ENCODE peak calls at places on chromosomes 11 and 22, in five cellular contexts. U is lower lobe of right lung, T is cardiac muscle cell, I is heart right ventricle, W is endothelial cell of umbilical vein. D is an unnamed sample.

GRCh38 chr11:93100211-93100610 is 97.6 kb downstream of the SLC36A4 start:
- DNase-seq in U (no peak), T (peak; percentile 29), I (no peak), W (no peak), D (no peak)

GRCh38 chr11:19712281-19713220 is at the start of gene NAV2:
- DNase-seq in U (peak; percentile 94), T (peak; percentile 95), I (peak; percentile 92), W (peak; percentile 93), D (peak; percentile 86)

GRCh38 chr11:118258410-118258809 is 5.7 kb downstream of the MPZL2 start:
- DNase-seq in U (no peak), T (no peak), I (no peak), W (no peak), D (no peak)

GRCh38 chr11:116547571-116547970 is 225.2 kb downstream of the BUD13 start:
- DNase-seq in U (no peak), T (no peak), I (no peak), W (no peak), D (no peak)

GRCh38 chr11:293852-294661 is 5.1 kb downstream of the PGGHG start:
- DNase-seq in U (no peak), T (no peak), I (no peak), W (no peak), D (no peak)

GRCh38 chr11:32183512-32183911 is 92.6 kb downstream of the RCN1 start:
- DNase-seq in U (no peak), T (no peak), I (no peak), W (no peak), D (no peak)

GRCh38 chr22:43118953-43119458 is 8.5 kb downstream of the BIK start:
- DNase-seq in U (no peak), T (peak; percentile 29), I (no peak), W (no peak), D (no peak)

GRCh38 chr22:32583921-32584335 is 109.3 kb downstream of the FBXO7 start:
- DNase-seq in U (no peak), T (peak; percentile 69), I (no peak), W (no peak), D (no peak)

GRCh38 chr11:112248216-112248615 is 12.4 kb downstream of the PLET1 start:
- DNase-seq in U (no peak), T (no peak), I (no peak), W (no peak), D (no peak)

GRCh38 chr11:72741429-72741833 is 10.8 kb downstream of the ARAP1 start:
- DNase-seq in U (peak; percentile 79), T (no peak), I (no peak), W (no peak), D (no peak)

GRCh38 chr11:36431429-36432092 is 78.5 kb downstream of the TRAF6 start:
- DNase-seq in U (no peak), T (peak; percentile 98), I (peak; percentile 39), W (peak; percentile 78), D (peak; percentile 76)

GRCh38 chr11:128865490-128865889 is 1.6 kb downstream of the KCNJ1 start:
- DNase-seq in U (no peak), T (no peak), I (no peak), W (no peak), D (no peak)

GRCh38 chr11:122634507-122634906 is 21.0 kb upstream of the UBASH3B start:
- DNase-seq in U (peak; percentile 49), T (no peak), I (no peak), W (no peak), D (no peak)

GRCh38 chr11:62383822-62384221 is 35.0 kb upstream of the SCGB1A1 start:
- DNase-seq in U (no peak), T (no peak), I (no peak), W (no peak), D (no peak)

GRCh38 chr22:25183959-25184619 is 15.6 kb upstream of the CRYBB3 start:
- DNase-seq in U (no peak), T (no peak), I (no peak), W (no peak), D (no peak)

GRCh38 chr22:44360686-44361381 is 48.1 kb upstream of the SHISAL1 start:
- DNase-seq in U (peak; percentile 51), T (peak; percentile 81), I (no peak), W (peak; percentile 44), D (peak; percentile 74)

GRCh38 chr22:29102300-29102699 is 29.5 kb downstream of the KREMEN1 start:
- DNase-seq in U (no peak), T (no peak), I (no peak), W (no peak), D (no peak)

GRCh38 chr22:25900390-25900789 is 158.4 kb downstream of the MYO18B start:
- DNase-seq in U (no peak), T (no peak), I (no peak), W (no peak), D (no peak)

GRCh38 chr11:26834601-26835000 is 112.7 kb upstream of the SLC5A12 start:
- DNase-seq in U (no peak), T (no peak), I (no peak), W (no peak), D (no peak)

GRCh38 chr22:48396785-48397530 is 1430.7 kb downstream of the BRD1 start:
- DNase-seq in U (no peak), T (no peak), I (no peak), W (no peak), D (no peak)

GRCh38 chr11:8746575-8746974 is 64.0 kb downstream of the RPL27A start:
- DNase-seq in U (no peak), T (no peak), I (no peak), W (no peak), D (no peak)

GRCh38 chr11:2202071-2202899 is 30.7 kb upstream of the TH start:
- DNase-seq in U (peak; percentile 79), T (no peak), I (no peak), W (no peak), D (no peak)

GRCh38 chr11:124872741-124873140 is 7.5 kb downstream of the ROBO3 start:
- DNase-seq in U (no peak), T (no peak), I (no peak), W (no peak), D (no peak)

GRCh38 chr11:83033367-83033766 is 38.3 kb downstream of the RAB30 start:
- DNase-seq in U (no peak), T (no peak), I (no peak), W (no peak), D (no peak)

GRCh38 chr11:74035264-74035663 is 26.4 kb upstream of the UCP3 start:
- DNase-seq in U (no peak), T (no peak), I (no peak), W (no peak), D (no peak)

GRCh38 chr22:22398530-22399327 is 109.8 kb downstream of the ZNF280B start:
- DNase-seq in U (no peak), T (no peak), I (no peak), W (no peak), D (no peak)

GRCh38 chr11:129943036-129943435 is 47.7 kb upstream of the NFRKB start:
- DNase-seq in U (no peak), T (no peak), I (no peak), W (no peak), D (no peak)
- H3K4me1 ChIP-seq in U (no peaks in the 10 kb centered on the region), T (no peaks in the 10 kb centered on the region), I (no peaks in the 10 kb centered on the region), W (no peaks in the 10 kb centered on the region), D (no peaks in the 10 kb centered on the region)

GRCh38 chr22:35944458-35944857 is 84.2 kb downstream of the RBFOX2 start:
- DNase-seq in U (no peak), T (no peak), I (no peak), W (no peak), D (no peak)
- H3K4me3 ChIP-seq in U (no peak overlapping the region), T (no peak overlapping the region), I (no peak overlapping the region), W (no peak overlapping the region), D (no peak overlapping the region)

GRCh38 chr22:17217179-17217578 is 2.1 kb downstream of the ADA2 start:
- DNase-seq in U (no peak), T (no peak), I (no peak), W (no peak), D (no peak)
- TF ChIP-seq CTCF in U (no peak), T (no peak), I (no peak), W (no peak), D (no peak)

GRCh38 chr11:67347964-67348749 is 5.2 kb downstream of the POLD4 start:
- DNase-seq in U (no peak), T (peak; percentile 43), I (no peak), W (no peak), D (no peak)
- H3K4me1 ChIP-seq in U (peaks cover 42% of the 10 kb centered on the region), T (peaks cover 4% of the 10 kb centered on the region), I (peaks cover 35% of the 10 kb centered on the region), W (peaks cover 17% of the 10 kb centered on the region), D (peaks cover 9% of the 10 kb centered on the region)

DNA sequence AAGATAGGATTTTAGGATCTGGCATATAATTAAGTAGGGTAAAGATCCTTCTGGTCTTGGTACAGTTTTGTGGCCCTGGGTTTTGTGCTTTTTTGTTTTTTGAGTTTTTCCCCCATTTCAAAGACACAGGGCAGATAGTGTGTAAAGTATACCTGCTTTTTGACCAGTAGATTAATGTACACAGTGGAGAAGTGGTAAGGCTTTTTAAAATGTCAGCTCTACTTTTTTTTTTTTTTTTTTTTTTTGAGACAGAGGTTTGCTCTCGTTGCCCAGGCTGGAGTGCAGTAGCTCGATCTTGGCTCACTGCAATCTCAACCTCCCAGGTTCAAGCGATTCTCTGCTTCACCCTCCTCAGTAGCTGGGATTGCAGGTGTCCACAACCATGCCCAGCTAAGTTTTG is 4.0 kb downstream of the EP300 start:
- DNase-seq in U (no peak), T (no peak), I (no peak), W (no peak), D (no peak)
- H3K4me3 ChIP-seq in U (peak overlapping the region; percentile 94), T (peak overlapping the region; percentile 15), I (no peak overlapping the region), W (no peak overlapping the region), D (no peak overlapping the region)

GRCh38 chr11:44957051-44957515 is 6.4 kb upstream of the TP53I11 start:
- DNase-seq in U (no peak), T (peak; percentile 19), I (no peak), W (no peak), D (peak; percentile 19)
- TF ChIP-seq CTCF in U (no peak), T (no peak), I (no peak), W (no peak), D (no peak)

DNA sequence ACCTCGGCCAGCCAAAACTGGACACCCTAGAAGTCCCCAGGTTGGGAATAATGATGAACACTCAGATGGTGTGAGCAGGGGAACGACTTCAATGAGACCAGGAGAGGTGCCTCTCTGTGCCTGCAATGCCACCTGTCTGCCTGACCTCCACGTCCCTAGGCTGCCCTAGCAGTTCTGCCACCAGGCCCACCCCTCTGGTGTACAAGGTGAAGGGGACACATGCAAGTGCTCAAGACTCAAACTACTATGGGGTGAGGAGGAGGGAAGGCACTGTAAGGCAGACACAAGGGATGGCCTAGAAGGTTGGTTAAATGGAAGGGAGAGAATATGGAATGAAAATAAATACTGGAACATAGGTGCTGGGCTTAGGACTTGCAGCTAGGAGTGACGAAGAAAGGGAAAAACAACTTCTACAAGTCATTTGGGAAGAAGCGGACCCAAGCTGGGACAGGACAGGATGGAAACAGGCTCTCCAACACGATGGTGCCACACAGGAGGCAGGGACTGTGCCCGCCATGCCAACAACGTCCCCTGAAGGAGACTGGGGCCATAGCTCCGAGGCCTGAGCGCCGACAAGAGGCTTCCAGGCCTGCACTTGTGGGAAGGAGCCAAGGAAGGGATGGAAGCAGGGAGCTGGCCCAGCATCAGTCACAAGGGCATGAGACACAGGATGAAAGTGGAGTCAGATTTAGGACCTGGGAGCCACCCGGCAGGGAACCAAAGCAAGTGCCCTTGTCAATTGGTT is 18.5 kb downstream of the SERPIND1 start:
- DNase-seq in U (no peak), T (no peak), I (no peak), W (no peak), D (no peak)
- H3K4me1 ChIP-seq in U (no peaks in the 10 kb centered on the region), T (peaks cover 24% of the 10 kb centered on the region), I (peaks cover under 1% of the 10 kb centered on the region), W (no peaks in the 10 kb centered on the region), D (peaks cover 9% of the 10 kb centered on the region)

GRCh38 chr11:120645639-120646038 is 134.1 kb downstream of the GRIK4 start:
- DNase-seq in U (no peak), T (peak; percentile 6), I (no peak), W (no peak), D (no peak)
- H3K4me3 ChIP-seq in U (no peak overlapping the region), T (no peak overlapping the region), I (no peak overlapping the region), W (no peak overlapping the region), D (no peak overlapping the region)